ENCODE peak calls at places on chromosomes 12 and 14, in seven cellular contexts. One of them, this sample, is unnamed.
A peak's percentile ranks its signal among the peaks of the same experiment; 100 is the strongest.

GRCh38 chr12:80268924-80269749 is 169.8 kb downstream of the OTOGL start:
- DNase-seq in kidney: no peak
- DNase-seq in CD8-positive, alpha-beta memory T cell: no peak
- DNase-seq in heart left ventricle: no peak
- DNase-seq in left lung: no peak
- DNase-seq in right cardiac atrium: no peak
- DNase-seq in lung: no peak
- DNase-seq in this sample: no peak

GRCh38 chr12:59459966-59460365 is 135.9 kb upstream of the SLC16A7 start:
- DNase-seq in CD8-positive, alpha-beta memory T cell: no peak
- DNase-seq in right cardiac atrium: no peak
- DNase-seq in kidney: no peak
- DNase-seq in left lung: no peak
- DNase-seq in lung: no peak
- DNase-seq in heart left ventricle: no peak
- DNase-seq in this sample: no peak

GRCh38 chr14:99884834-99885648 is 91.8 kb downstream of the EML1 start:
- DNase-seq in heart left ventricle: no peak
- DNase-seq in right cardiac atrium: peak; percentile 18
- DNase-seq in kidney: no peak
- DNase-seq in lung: no peak
- DNase-seq in CD8-positive, alpha-beta memory T cell: no peak
- DNase-seq in left lung: no peak
- DNase-seq in this sample: no peak

GRCh38 chr12:21545557-21545956 is 19.5 kb downstream of the SPX start:
- DNase-seq in left lung: no peak
- DNase-seq in heart left ventricle: no peak
- DNase-seq in CD8-positive, alpha-beta memory T cell: no peak
- DNase-seq in lung: no peak
- DNase-seq in right cardiac atrium: no peak
- DNase-seq in kidney: no peak
- DNase-seq in this sample: no peak

GRCh38 chr14:36068777-36069534 is 107.6 kb downstream of the PTCSC3 start:
- DNase-seq in kidney: no peak
- DNase-seq in lung: no peak
- DNase-seq in heart left ventricle: no peak
- DNase-seq in right cardiac atrium: no peak
- DNase-seq in CD8-positive, alpha-beta memory T cell: no peak
- DNase-seq in left lung: peak; percentile 41
- DNase-seq in this sample: no peak

GRCh38 chr12:89345830-89346740 is 6.2 kb downstream of the DUSP6 start:
- DNase-seq in lung: peak; percentile 72
- DNase-seq in CD8-positive, alpha-beta memory T cell: peak; percentile 60
- DNase-seq in heart left ventricle: peak; percentile 71
- DNase-seq in left lung: peak; percentile 78
- DNase-seq in right cardiac atrium: peak; percentile 73
- DNase-seq in kidney: no peak
- DNase-seq in this sample: peak; percentile 2

GRCh38 chr12:123237646-123238329 is 4.6 kb downstream of the MTRFR start:
- DNase-seq in kidney: no peak
- DNase-seq in lung: peak; percentile 73
- DNase-seq in heart left ventricle: peak; percentile 62
- DNase-seq in left lung: no peak
- DNase-seq in CD8-positive, alpha-beta memory T cell: peak; percentile 79
- DNase-seq in right cardiac atrium: peak; percentile 88
- DNase-seq in this sample: peak; percentile 55

GRCh38 chr14:53037016-53037415 is 86.2 kb upstream of the FERMT2 start:
- DNase-seq in left lung: no peak
- DNase-seq in lung: no peak
- DNase-seq in heart left ventricle: no peak
- DNase-seq in kidney: no peak
- DNase-seq in right cardiac atrium: no peak
- DNase-seq in CD8-positive, alpha-beta memory T cell: no peak
- DNase-seq in this sample: no peak

GRCh38 chr12:5453471-5453870 is 21.6 kb downstream of the NTF3 start:
- DNase-seq in kidney: no peak
- DNase-seq in lung: no peak
- DNase-seq in CD8-positive, alpha-beta memory T cell: no peak
- DNase-seq in right cardiac atrium: no peak
- DNase-seq in heart left ventricle: no peak
- DNase-seq in left lung: no peak
- DNase-seq in this sample: no peak

GRCh38 chr14:38197761-38198345 is 9.9 kb upstream of the SSTR1 start:
- DNase-seq in right cardiac atrium: no peak
- DNase-seq in CD8-positive, alpha-beta memory T cell: no peak
- DNase-seq in lung: no peak
- DNase-seq in kidney: no peak
- DNase-seq in heart left ventricle: no peak
- DNase-seq in left lung: no peak
- DNase-seq in this sample: no peak

GRCh38 chr12:49369723-49370145 is 2.5 kb downstream of the SPATS2 start:
- DNase-seq in CD8-positive, alpha-beta memory T cell: no peak
- DNase-seq in left lung: no peak
- DNase-seq in heart left ventricle: no peak
- DNase-seq in kidney: no peak
- DNase-seq in lung: no peak
- DNase-seq in right cardiac atrium: peak; percentile 60
- DNase-seq in this sample: no peak

GRCh38 chr12:95857799-95858198 is 953 bp upstream of the SNRPF start:
- DNase-seq in right cardiac atrium: peak; percentile 46
- DNase-seq in left lung: no peak
- DNase-seq in kidney: no peak
- DNase-seq in CD8-positive, alpha-beta memory T cell: no peak
- DNase-seq in lung: no peak
- DNase-seq in heart left ventricle: no peak
- DNase-seq in this sample: no peak

GRCh38 chr12:122983789-122984515 is 3.5 kb downstream of the ARL6IP4 start:
- DNase-seq in kidney: peak; percentile 72
- DNase-seq in left lung: peak; percentile 70
- DNase-seq in right cardiac atrium: peak; percentile 62
- DNase-seq in CD8-positive, alpha-beta memory T cell: no peak
- DNase-seq in lung: no peak
- DNase-seq in heart left ventricle: no peak
- DNase-seq in this sample: no peak

GRCh38 chr14:71555654-71556559 is 376.3 kb upstream of the RGS6 start:
- DNase-seq in CD8-positive, alpha-beta memory T cell: peak; percentile 67
- DNase-seq in kidney: no peak
- DNase-seq in left lung: no peak
- DNase-seq in right cardiac atrium: no peak
- DNase-seq in lung: no peak
- DNase-seq in heart left ventricle: no peak
- DNase-seq in this sample: peak; percentile 47

GRCh38 chr14:91367173-91368171 is 50.1 kb downstream of the CCDC88C start:
- DNase-seq in kidney: no peak
- DNase-seq in right cardiac atrium: no peak
- DNase-seq in left lung: no peak
- DNase-seq in lung: peak; percentile 88
- DNase-seq in CD8-positive, alpha-beta memory T cell: peak; percentile 82
- DNase-seq in heart left ventricle: no peak
- DNase-seq in this sample: peak; percentile 91

GRCh38 chr12:131049002-131049401 is 95.3 kb downstream of the ADGRD1 start:
- DNase-seq in left lung: peak; percentile 50
- DNase-seq in heart left ventricle: no peak
- DNase-seq in lung: no peak
- DNase-seq in CD8-positive, alpha-beta memory T cell: no peak
- DNase-seq in right cardiac atrium: peak; percentile 59
- DNase-seq in kidney: peak; percentile 38
- DNase-seq in this sample: no peak

GRCh38 chr12:6460751-6461371 is 9.0 kb downstream of the TAPBPL start:
- DNase-seq in CD8-positive, alpha-beta memory T cell: no peak
- DNase-seq in left lung: no peak
- DNase-seq in heart left ventricle: no peak
- DNase-seq in right cardiac atrium: no peak
- DNase-seq in kidney: no peak
- DNase-seq in lung: no peak
- DNase-seq in this sample: no peak

GRCh38 chr14:42391146-42391821 is 784.6 kb downstream of the LRFN5 start:
- DNase-seq in kidney: no peak
- DNase-seq in heart left ventricle: no peak
- DNase-seq in lung: no peak
- DNase-seq in right cardiac atrium: no peak
- DNase-seq in left lung: no peak
- DNase-seq in CD8-positive, alpha-beta memory T cell: no peak
- DNase-seq in this sample: no peak

GRCh38 chr12:53078425-53079225 is 565 bp downstream of the SPRYD3 start:
- DNase-seq in left lung: peak; percentile 21
- DNase-seq in heart left ventricle: no peak
- DNase-seq in lung: no peak
- DNase-seq in kidney: peak; percentile 55
- DNase-seq in right cardiac atrium: no peak
- DNase-seq in CD8-positive, alpha-beta memory T cell: peak; percentile 73
- DNase-seq in this sample: no peak

GRCh38 chr12:57280234-57281062 is 29.5 kb upstream of the STAC3 start:
- DNase-seq in heart left ventricle: no peak
- DNase-seq in right cardiac atrium: no peak
- DNase-seq in left lung: no peak
- DNase-seq in CD8-positive, alpha-beta memory T cell: peak; percentile 79
- DNase-seq in kidney: peak; percentile 75
- DNase-seq in lung: peak; percentile 42
- DNase-seq in this sample: peak; percentile 24

GRCh38 chr14:37590096-37590809 is 4.8 kb downstream of the FOXA1 start:
- DNase-seq in right cardiac atrium: no peak
- DNase-seq in kidney: no peak
- DNase-seq in left lung: no peak
- DNase-seq in lung: no peak
- DNase-seq in CD8-positive, alpha-beta memory T cell: no peak
- DNase-seq in heart left ventricle: no peak
- DNase-seq in this sample: no peak

GRCh38 chr12:69501154-69501895 is 31.1 kb downstream of the FRS2 start:
- DNase-seq in lung: no peak
- DNase-seq in CD8-positive, alpha-beta memory T cell: no peak
- DNase-seq in right cardiac atrium: no peak
- DNase-seq in kidney: no peak
- DNase-seq in heart left ventricle: no peak
- DNase-seq in left lung: no peak
- DNase-seq in this sample: no peak

GRCh38 chr12:46269429-46270241 is 792 bp upstream of the SLC38A1 start:
- DNase-seq in lung: no peak
- DNase-seq in CD8-positive, alpha-beta memory T cell: peak; percentile 82
- DNase-seq in left lung: peak; percentile 75
- DNase-seq in kidney: no peak
- DNase-seq in heart left ventricle: no peak
- DNase-seq in right cardiac atrium: peak; percentile 73
- DNase-seq in this sample: peak; percentile 30

DNA sequence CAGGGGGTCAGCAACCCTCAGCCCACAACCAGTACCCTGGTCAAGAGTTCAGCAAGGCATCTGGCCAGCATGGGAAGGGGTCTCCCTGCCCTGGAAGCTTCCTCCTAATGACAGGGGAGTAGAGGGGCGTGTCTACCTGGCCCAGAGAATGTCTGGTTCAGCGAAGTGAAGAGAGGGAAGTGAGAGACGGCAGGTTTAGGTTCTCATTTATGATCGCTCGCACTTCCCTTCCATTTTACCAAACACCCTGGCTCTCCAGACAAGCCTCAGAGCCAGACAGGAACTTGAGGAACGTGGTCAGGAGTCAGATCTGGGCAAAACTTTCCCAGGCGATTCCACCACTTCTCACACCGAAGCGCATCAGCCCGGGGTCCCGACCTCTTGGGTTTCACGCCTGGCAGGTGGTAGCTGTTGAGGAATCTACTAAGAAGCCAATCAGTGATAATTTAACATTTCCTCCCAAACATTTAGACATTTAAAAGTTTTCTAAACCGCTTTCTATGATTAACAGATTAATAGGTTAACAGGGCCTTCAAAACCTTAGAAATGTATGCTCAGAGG is 21.3 kb downstream of the ACTN1 start:
- DNase-seq in left lung: no peak
- DNase-seq in kidney: peak; percentile 57
- DNase-seq in heart left ventricle: peak; percentile 23
- DNase-seq in CD8-positive, alpha-beta memory T cell: no peak
- DNase-seq in lung: no peak
- DNase-seq in right cardiac atrium: no peak
- DNase-seq in this sample: no peak
- H3K27ac ChIP-seq in left lung: no peak overlapping the region
- H3K27ac ChIP-seq in kidney: no peak overlapping the region
- H3K27ac ChIP-seq in heart left ventricle: peak overlapping the region; percentile 62
- H3K27ac ChIP-seq in CD8-positive, alpha-beta memory T cell: no peak overlapping the region
- H3K27ac ChIP-seq in lung: no peak overlapping the region
- H3K27ac ChIP-seq in right cardiac atrium: no peak overlapping the region
- H3K27ac ChIP-seq in this sample: no peak overlapping the region

GRCh38 chr14:92652413-92653151 is 95.8 kb downstream of the LGMN start:
- DNase-seq in left lung: peak; percentile 81
- DNase-seq in kidney: peak; percentile 72
- DNase-seq in right cardiac atrium: no peak
- DNase-seq in CD8-positive, alpha-beta memory T cell: peak; percentile 43
- DNase-seq in lung: no peak
- DNase-seq in heart left ventricle: no peak
- DNase-seq in this sample: no peak
- H3K4me3 ChIP-seq in left lung: peak overlapping the region; percentile 16
- H3K4me3 ChIP-seq in kidney: no peak overlapping the region
- H3K4me3 ChIP-seq in right cardiac atrium: no peak overlapping the region
- H3K4me3 ChIP-seq in CD8-positive, alpha-beta memory T cell: peak overlapping the region; percentile 63
- H3K4me3 ChIP-seq in lung: peak overlapping the region; percentile 16
- H3K4me3 ChIP-seq in heart left ventricle: no peak overlapping the region
- H3K4me3 ChIP-seq in this sample: peak overlapping the region; percentile 76

GRCh38 chr14:23862513-23862912 is 91.1 kb upstream of the DHRS4 start:
- DNase-seq in left lung: no peak
- DNase-seq in right cardiac atrium: no peak
- DNase-seq in kidney: no peak
- DNase-seq in lung: no peak
- DNase-seq in CD8-positive, alpha-beta memory T cell: no peak
- DNase-seq in heart left ventricle: no peak
- DNase-seq in this sample: no peak
- H3K27ac ChIP-seq in left lung: no peak overlapping the region
- H3K27ac ChIP-seq in right cardiac atrium: no peak overlapping the region
- H3K27ac ChIP-seq in kidney: no peak overlapping the region
- H3K27ac ChIP-seq in lung: no peak overlapping the region
- H3K27ac ChIP-seq in CD8-positive, alpha-beta memory T cell: no peak overlapping the region
- H3K27ac ChIP-seq in heart left ventricle: no peak overlapping the region
- H3K27ac ChIP-seq in this sample: no peak overlapping the region

GRCh38 chr12:42586268-42586667 is 3.3 kb downstream of the PRICKLE1 start:
- DNase-seq in CD8-positive, alpha-beta memory T cell: no peak
- DNase-seq in lung: no peak
- DNase-seq in heart left ventricle: no peak
- DNase-seq in left lung: no peak
- DNase-seq in kidney: no peak
- DNase-seq in right cardiac atrium: no peak
- DNase-seq in this sample: no peak

GRCh38 chr12:42583017-42583416 is 6.5 kb downstream of the PRICKLE1 start:
- DNase-seq in lung: no peak
- DNase-seq in heart left ventricle: no peak
- DNase-seq in right cardiac atrium: no peak
- DNase-seq in CD8-positive, alpha-beta memory T cell: no peak
- DNase-seq in left lung: no peak
- DNase-seq in kidney: no peak
- DNase-seq in this sample: no peak

GRCh38 chr12:42585175-42585845 is 4.2 kb downstream of the PRICKLE1 start:
- DNase-seq in heart left ventricle: no peak
- DNase-seq in lung: no peak
- DNase-seq in CD8-positive, alpha-beta memory T cell: no peak
- DNase-seq in kidney: no peak
- DNase-seq in left lung: no peak
- DNase-seq in right cardiac atrium: no peak
- DNase-seq in this sample: no peak

GRCh38 chr12:42585846-42586226 is 3.7 kb downstream of the PRICKLE1 start:
- DNase-seq in kidney: no peak
- DNase-seq in heart left ventricle: no peak
- DNase-seq in CD8-positive, alpha-beta memory T cell: no peak
- DNase-seq in lung: no peak
- DNase-seq in left lung: no peak
- DNase-seq in right cardiac atrium: peak; percentile 43
- DNase-seq in this sample: no peak

GRCh38 chr12:42584539-42585174 is 4.9 kb downstream of the PRICKLE1 start:
- DNase-seq in left lung: no peak
- DNase-seq in kidney: no peak
- DNase-seq in right cardiac atrium: no peak
- DNase-seq in heart left ventricle: no peak
- DNase-seq in lung: no peak
- DNase-seq in CD8-positive, alpha-beta memory T cell: no peak
- DNase-seq in this sample: no peak
- H3K4me3 ChIP-seq in left lung: no peak overlapping the region
- H3K4me3 ChIP-seq in kidney: no peak overlapping the region
- H3K4me3 ChIP-seq in right cardiac atrium: no peak overlapping the region
- H3K4me3 ChIP-seq in heart left ventricle: no peak overlapping the region
- H3K4me3 ChIP-seq in lung: no peak overlapping the region
- H3K4me3 ChIP-seq in CD8-positive, alpha-beta memory T cell: no peak overlapping the region
- H3K4me3 ChIP-seq in this sample: no peak overlapping the region